ENCODE peak calls at places on chromosome 11, in nine cellular contexts. R is AG08396; W is Daoy; M is aorta; N is fibroblast of the aortic adventitia; V is non-pigmented ciliary epithelial cell; D is stimulated activated CD4-positive, alpha-beta T cell treated with anti-CD3 and anti-CD28 coated beads, Interleukin-2, amount 100 ng/mL, for 4 hours; P is sigmoid colon; B is heart right ventricle. Y is an unnamed sample.

GRCh38 chr11:57640068-57640800 is 9.5 kb downstream of the YPEL4 start:
- DNase-seq in V (no peak), D (no peak), R (no peak), N (no peak), P (no peak), W (no peak), B (no peak), M (no peak), Y (no peak)

GRCh38 chr11:69001301-69002081 is 11.6 kb downstream of the MRGPRF start:
- DNase-seq in D (no peak), V (no peak), N (no peak), P (peak; percentile 83), R (no peak), B (no peak), W (no peak), M (peak; percentile 72), Y (no peak)

GRCh38 chr11:71165771-71166170 is 86.6 kb downstream of the SHANK2 start:
- DNase-seq in R (no peak), N (no peak), W (no peak), B (no peak), D (no peak), P (peak; percentile 27), V (no peak), M (no peak), Y (no peak)

GRCh38 chr11:61489833-61490585 is 18.5 kb upstream of the LRRC10B start:
- DNase-seq in V (no peak), N (peak; percentile 74), R (peak; percentile 75), P (no peak), W (no peak), B (no peak), D (no peak), M (peak; percentile 69), Y (peak; percentile 75)

GRCh38 chr11:20207781-20208621 is 47.7 kb upstream of the DBX1 start:
- DNase-seq in B (no peak), V (no peak), P (no peak), W (no peak), N (no peak), D (no peak), M (no peak), R (no peak), Y (peak; percentile 2)

GRCh38 chr11:1744137-1744878 is 6.1 kb downstream of the IFITM10 start:
- DNase-seq in R (no peak), W (no peak), P (no peak), V (no peak), N (no peak), M (peak; percentile 72), D (no peak), B (peak; percentile 24), Y (no peak)

GRCh38 chr11:62402226-62402625 is 16.6 kb upstream of the SCGB1A1 start:
- DNase-seq in P (peak; percentile 87), R (no peak), M (peak; percentile 87), V (no peak), D (peak; percentile 50), N (peak; percentile 45), W (no peak), B (peak; percentile 61), Y (no peak)

GRCh38 chr11:19560156-19560555 is 152.5 kb upstream of the NAV2 start:
- DNase-seq in R (no peak), B (no peak), P (no peak), N (no peak), D (no peak), W (no peak), V (no peak), M (no peak), Y (no peak)

GRCh38 chr11:59145534-59145933 is 2.9 kb downstream of the FAM111A start:
- DNase-seq in D (no peak), N (peak; percentile 73), R (peak; percentile 17), M (no peak), W (no peak), P (no peak), V (peak; percentile 24), B (no peak), Y (no peak)

GRCh38 chr11:108617055-108617454 is 23.5 kb upstream of the EXPH5 start:
- DNase-seq in B (no peak), D (no peak), R (no peak), W (no peak), N (no peak), M (no peak), V (no peak), P (no peak), Y (no peak)

GRCh38 chr11:73340164-73340563 is 32.1 kb downstream of the ARHGEF17 start:
- DNase-seq in D (no peak), B (no peak), W (no peak), N (no peak), P (no peak), M (no peak), V (no peak), R (no peak), Y (no peak)

GRCh38 chr11:114774599-114775365 is 96.5 kb downstream of the NXPE2 start:
- DNase-seq in V (peak; percentile 2), D (no peak), B (no peak), N (no peak), R (peak; percentile 19), W (peak; percentile 70), P (no peak), M (no peak), Y (peak; percentile 49)

GRCh38 chr11:125393331-125393730 is 102.7 kb downstream of the FEZ1 start:
- DNase-seq in P (peak; percentile 24), R (no peak), M (peak; percentile 27), W (no peak), V (no peak), B (no peak), D (no peak), N (no peak), Y (no peak)

GRCh38 chr11:70233511-70233919 is 30.4 kb downstream of the FADD start:
- DNase-seq in P (no peak), B (no peak), W (peak; percentile 94), N (peak; percentile 76), V (peak; percentile 90), M (no peak), R (peak; percentile 52), D (no peak), Y (peak; percentile 98)

GRCh38 chr11:67271548-67272284 is 5.4 kb downstream of the GRK2 start:
- DNase-seq in V (no peak), R (no peak), P (peak; percentile 62), W (no peak), D (no peak), M (peak; percentile 85), B (peak; percentile 35), N (no peak), Y (no peak)

GRCh38 chr11:57680552-57680874 is 12.6 kb downstream of the ZDHHC5 start:
- DNase-seq in V (peak; percentile 10), W (peak; percentile 66), N (no peak), D (no peak), B (no peak), M (no peak), R (no peak), P (no peak), Y (no peak)